ENCODE peak calls at places on chromosomes 7 and 10, in five cellular contexts. N, K, R, Q and V are unnamed samples.

GRCh38 chr10:8331387-8331786 is 276.9 kb downstream of the GATA3 start:
- DNase-seq in Q (no peak), R (no peak), N (no peak), K (no peak), V (no peak)

GRCh38 chr7:20030915-20031362 is 186.2 kb downstream of the MACC1 start:
- DNase-seq in N (no peak), K (peak; percentile 84), Q (peak; percentile 2), R (no peak), V (no peak)

GRCh38 chr7:108503112-108504026 is 22.6 kb downstream of the PNPLA8 start:
- DNase-seq in Q (no peak), K (no peak), R (no peak), N (no peak), V (no peak)

GRCh38 chr7:147861058-147861716 is 729.4 kb upstream of the C7orf33 start:
- DNase-seq in Q (no peak), N (no peak), R (no peak), K (no peak), V (no peak)

GRCh38 chr10:93678386-93678785 is 24.0 kb downstream of the FRA10AC1 start:
- DNase-seq in Q (no peak), K (no peak), R (no peak), N (no peak), V (no peak)

GRCh38 chr10:92328999-92329398 is 38.0 kb downstream of the MARCHF5 start:
- DNase-seq in K (peak; percentile 16), Q (peak; percentile 16), R (no peak), N (no peak), V (no peak)

GRCh38 chr7:117127585-117128168 is 174.4 kb downstream of the ST7 start:
- DNase-seq in K (peak; percentile 57), Q (peak; percentile 28), R (peak; percentile 20), N (no peak), V (no peak)

GRCh38 chr7:138538518-138538917 is 78.5 kb downstream of the TRIM24 start:
- DNase-seq in Q (no peak), R (no peak), K (peak; percentile 26), N (no peak), V (no peak)

GRCh38 chr7:36117201-36117840 is 35.7 kb upstream of the EEPD1 start:
- DNase-seq in K (peak; percentile 18), Q (no peak), N (no peak), R (no peak), V (no peak)

GRCh38 chr7:103989200-103989784 is at the start of gene RELN:
- DNase-seq in R (peak; percentile 63), N (peak; percentile 55), K (peak; percentile 49), Q (no peak), V (no peak)

GRCh38 chr7:33903770-33904679 is 1.3 kb upstream of the BMPER start:
- DNase-seq in K (peak; percentile 45), Q (no peak), R (peak; percentile 54), N (peak; percentile 72), V (peak; percentile 43)

GRCh38 chr7:69208848-69209247 is 389.4 kb upstream of the AUTS2 start:
- DNase-seq in K (no peak), Q (no peak), R (no peak), N (no peak), V (no peak)

GRCh38 chr10:101829561-101830315 is 11.5 kb upstream of the OGA start:
- DNase-seq in R (peak; percentile 70), K (no peak), Q (no peak), N (peak; percentile 88), V (peak; percentile 66)

GRCh38 chr7:31687024-31687423 is at the start of gene PPP1R17:
- DNase-seq in Q (no peak), K (peak; percentile 4), N (peak; percentile 48), R (peak; percentile 6), V (no peak)

GRCh38 chr10:76113952-76114351 is 682.5 kb downstream of the LRMDA start:
- DNase-seq in R (peak; percentile 32), K (peak; percentile 81), N (no peak), Q (no peak), V (no peak)

GRCh38 chr10:25082276-25083204 is 66.1 kb downstream of the THNSL1 start:
- DNase-seq in K (peak; percentile 19), N (no peak), Q (no peak), R (no peak), V (no peak)

GRCh38 chr7:73461782-73462285 is 28.3 kb downstream of the FZD9 start:
- DNase-seq in K (no peak), R (no peak), N (no peak), Q (no peak), V (no peak)

GRCh38 chr10:18140149-18140956 is at the start of gene CACNB2:
- DNase-seq in N (peak; percentile 82), K (peak; percentile 69), R (peak; percentile 52), Q (no peak), V (peak; percentile 57)

GRCh38 chr10:18397886-18398285 is 253.5 kb downstream of the NSUN6 start:
- DNase-seq in K (no peak), R (no peak), Q (no peak), N (no peak), V (no peak)

GRCh38 chr10:110758898-110759297 is 112.8 kb upstream of the PDCD4 start:
- DNase-seq in K (peak; percentile 85), Q (no peak), N (no peak), R (no peak), V (no peak)

GRCh38 chr7:44188480-44189225 is 586 bp downstream of the GCK start:
- DNase-seq in N (no peak), K (no peak), R (no peak), Q (no peak), V (no peak)

GRCh38 chr10:8418631-8419030 is 364.1 kb downstream of the GATA3 start:
- DNase-seq in K (peak; percentile 97), R (no peak), Q (no peak), N (no peak), V (no peak)

GRCh38 chr10:10361486-10361885 is 656.2 kb upstream of the CELF2 start:
- DNase-seq in R (no peak), N (no peak), Q (no peak), K (no peak), V (no peak)

GRCh38 chr7:90604383-90604782 is 8.3 kb downstream of the CDK14 start:
- DNase-seq in N (no peak), K (no peak), Q (no peak), R (no peak), V (no peak)

GRCh38 chr7:107526672-107527071 is 37.0 kb downstream of the COG5 start:
- DNase-seq in K (no peak), N (no peak), R (no peak), Q (no peak), V (no peak)

GRCh38 chr10:116521424-116522305 is 24.1 kb upstream of the PNLIP start:
- DNase-seq in N (no peak), R (peak; percentile 33), Q (peak; percentile 62), K (peak; percentile 27), V (no peak)

GRCh38 chr10:61749271-61749670 is 86.5 kb downstream of the CABCOCO1 start:
- DNase-seq in Q (no peak), N (no peak), K (no peak), R (no peak), V (no peak)
- H3K27ac ChIP-seq in Q (no peak overlapping the region), N (no peak overlapping the region), K (no peak overlapping the region), R (no peak overlapping the region), V (no peak overlapping the region)

GRCh38 chr10:124721295-124722052 is 22.7 kb downstream of the FAM53B start:
- DNase-seq in K (no peak), N (peak; percentile 54), R (no peak), Q (no peak), V (peak; percentile 68)

GRCh38 chr10:124719213-124719851 is 24.8 kb downstream of the FAM53B start:
- DNase-seq in K (peak; percentile 78), N (no peak), Q (no peak), R (no peak), V (no peak)

GRCh38 chr10:124715479-124715878 is 28.7 kb downstream of the FAM53B start:
- DNase-seq in N (no peak), R (no peak), K (no peak), Q (no peak), V (no peak)

GRCh38 chr10:124717358-124717757 is 26.8 kb downstream of the FAM53B start:
- DNase-seq in Q (no peak), K (no peak), N (no peak), R (no peak), V (no peak)

DNA sequence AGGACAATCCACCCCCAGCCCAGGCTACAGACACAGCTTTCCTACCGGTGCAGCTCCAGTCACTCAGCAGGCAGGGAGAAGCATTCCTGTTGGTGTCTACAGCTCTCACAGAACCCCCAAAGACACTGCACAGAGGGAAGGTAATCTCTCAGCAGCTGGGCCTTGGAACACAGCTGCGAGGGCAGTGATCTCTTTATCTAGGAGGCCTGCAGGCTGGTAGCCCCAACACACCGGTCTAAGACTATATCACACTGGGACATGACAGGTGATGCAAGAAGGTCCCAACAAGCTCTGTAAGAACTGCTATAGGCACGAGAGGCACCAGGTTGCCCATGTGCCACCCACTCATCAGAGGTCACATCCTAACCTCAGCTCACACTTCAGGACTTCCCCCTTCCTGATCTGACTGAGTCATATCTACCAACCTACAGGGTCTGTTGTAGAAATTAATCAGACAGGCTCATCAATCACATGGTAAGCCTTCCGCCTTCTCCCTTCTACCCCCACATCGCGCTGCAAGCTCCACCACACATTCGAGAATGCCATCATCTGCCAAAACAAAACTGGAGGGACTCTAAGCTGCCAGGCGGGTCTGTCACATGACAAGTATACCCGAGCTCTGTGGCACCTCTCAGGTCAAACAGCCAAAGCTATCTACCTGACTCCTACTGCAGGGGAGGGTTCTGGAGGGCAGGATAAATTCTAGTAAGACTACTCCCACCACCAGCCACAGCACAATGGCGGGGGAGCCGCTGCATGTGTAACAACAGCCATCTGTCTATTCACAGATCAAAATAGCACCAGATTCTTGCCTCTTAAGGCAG is 26.1 kb downstream of the FAM53B start:
- DNase-seq in N (peak; percentile 62), R (no peak), K (peak; percentile 50), Q (no peak), V (no peak)
- H3K4me1 ChIP-seq in N (peaks cover 97% of the 10 kb centered on the region), R (peaks cover 11% of the 10 kb centered on the region), K (peaks cover 5% of the 10 kb centered on the region), Q (peaks cover 7% of the 10 kb centered on the region), V (peaks cover 94% of the 10 kb centered on the region)

GRCh38 chr7:57403601-57404342 is 46.2 kb upstream of the ZNF716 start:
- DNase-seq in R (no peak), N (no peak), K (no peak), Q (no peak), V (no peak)
- H3K9me3 ChIP-seq in R (no peaks in the 10 kb centered on the region), N (peaks cover 67% of the 10 kb centered on the region), K (no peaks in the 10 kb centered on the region), Q (peaks cover 7% of the 10 kb centered on the region), V (no peaks in the 10 kb centered on the region)

GRCh38 chr10:120477723-120478270 is 20.8 kb downstream of the PLPP4 start:
- DNase-seq in K (peak; percentile 72), Q (no peak), N (no peak), R (no peak), V (no peak)

GRCh38 chr10:120474956-120475355 is 17.9 kb downstream of the PLPP4 start:
- DNase-seq in K (no peak), R (no peak), Q (no peak), N (no peak), V (no peak)

GRCh38 chr10:120475844-120476791 is 19.1 kb downstream of the PLPP4 start:
- DNase-seq in Q (no peak), K (peak; percentile 19), R (no peak), N (no peak), V (peak; percentile 50)

GRCh38 chr10:120477006-120477722 is 20.1 kb downstream of the PLPP4 start:
- DNase-seq in K (peak; percentile 93), N (no peak), R (no peak), Q (no peak), V (no peak)

DNA sequence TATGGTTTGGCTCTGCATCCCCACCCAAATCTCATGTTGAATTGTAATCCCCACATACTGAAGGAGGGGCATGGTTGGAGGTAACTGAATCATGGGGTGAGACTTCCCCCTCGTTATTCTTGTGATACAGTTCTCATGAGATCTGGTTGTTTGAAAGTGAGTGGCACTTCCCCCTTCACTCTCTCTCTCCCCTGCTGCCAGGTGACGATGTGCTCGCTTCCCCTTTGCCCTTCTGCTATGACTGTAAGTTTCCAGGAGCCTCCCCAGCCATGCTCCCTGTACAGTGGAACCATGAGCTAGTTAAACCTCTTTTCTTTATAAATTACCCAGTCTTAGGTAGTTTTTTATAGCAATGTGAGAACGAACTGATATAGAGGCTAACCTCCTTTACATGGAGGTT is 16.6 kb downstream of the PLPP4 start:
- DNase-seq in K (peak; percentile 24), Q (no peak), N (no peak), R (no peak), V (no peak)
- H3K27ac ChIP-seq in K (no peak overlapping the region), Q (no peak overlapping the region), N (no peak overlapping the region), R (no peak overlapping the region), V (no peak overlapping the region)